ENCODE peak calls at places on chromosomes 6 and 20, in five cellular contexts. One of them, this sample, is unnamed.

GRCh38 chr6:81814365-81815109 is 62.1 kb upstream of the TENT5A start:
- DNase-seq in HFFc6: peak; percentile 3
- DNase-seq in astrocyte of the cerebellum: no peak
- DNase-seq in neural crest cell: no peak
- DNase-seq in dorsolateral prefrontal cortex: no peak
- DNase-seq in this sample: no peak

GRCh38 chr6:54860739-54861138 is 14.2 kb downstream of the FAM83B start:
- DNase-seq in HFFc6: no peak
- DNase-seq in astrocyte of the cerebellum: peak; percentile 67
- DNase-seq in neural crest cell: no peak
- DNase-seq in dorsolateral prefrontal cortex: no peak
- DNase-seq in this sample: peak; percentile 17

GRCh38 chr6:148524976-148525375 is 182.3 kb downstream of the SASH1 start:
- DNase-seq in HFFc6: peak; percentile 88
- DNase-seq in astrocyte of the cerebellum: no peak
- DNase-seq in neural crest cell: no peak
- DNase-seq in dorsolateral prefrontal cortex: no peak
- DNase-seq in this sample: no peak

GRCh38 chr6:33822575-33823395 is 19.0 kb upstream of the MLN start:
- DNase-seq in HFFc6: no peak
- DNase-seq in astrocyte of the cerebellum: no peak
- DNase-seq in neural crest cell: peak; percentile 31
- DNase-seq in dorsolateral prefrontal cortex: no peak
- DNase-seq in this sample: no peak

GRCh38 chr6:41719796-41720620 is 15.4 kb downstream of the TFEB start:
- DNase-seq in HFFc6: no peak
- DNase-seq in astrocyte of the cerebellum: no peak
- DNase-seq in neural crest cell: no peak
- DNase-seq in dorsolateral prefrontal cortex: no peak
- DNase-seq in this sample: no peak

GRCh38 chr20:56630086-56630493 is 984 bp downstream of the TFAP2C start:
- DNase-seq in HFFc6: peak; percentile 78
- DNase-seq in astrocyte of the cerebellum: peak; percentile 68
- DNase-seq in neural crest cell: peak; percentile 69
- DNase-seq in dorsolateral prefrontal cortex: no peak
- DNase-seq in this sample: no peak

GRCh38 chr6:128425855-128426254 is 94.5 kb downstream of the PTPRK start:
- DNase-seq in HFFc6: no peak
- DNase-seq in astrocyte of the cerebellum: no peak
- DNase-seq in neural crest cell: no peak
- DNase-seq in dorsolateral prefrontal cortex: no peak
- DNase-seq in this sample: no peak

GRCh38 chr6:20126789-20127653 is 85.2 kb downstream of the MBOAT1 start:
- DNase-seq in HFFc6: peak; percentile 24
- DNase-seq in astrocyte of the cerebellum: peak; percentile 13
- DNase-seq in neural crest cell: peak; percentile 76
- DNase-seq in dorsolateral prefrontal cortex: peak; percentile 33
- DNase-seq in this sample: peak; percentile 22

GRCh38 chr6:149895702-149896310 is 2.1 kb downstream of the RAET1E start:
- DNase-seq in HFFc6: peak; percentile 72
- DNase-seq in astrocyte of the cerebellum: peak; percentile 43
- DNase-seq in neural crest cell: no peak
- DNase-seq in dorsolateral prefrontal cortex: no peak
- DNase-seq in this sample: peak; percentile 65

GRCh38 chr6:41921712-41921998 is 356 bp downstream of the BYSL start:
- DNase-seq in HFFc6: no peak
- DNase-seq in astrocyte of the cerebellum: no peak
- DNase-seq in neural crest cell: no peak
- DNase-seq in dorsolateral prefrontal cortex: no peak
- DNase-seq in this sample: no peak

GRCh38 chr6:80477591-80478370 is 371.3 kb downstream of the BCKDHB start:
- DNase-seq in HFFc6: peak; percentile 24
- DNase-seq in astrocyte of the cerebellum: no peak
- DNase-seq in neural crest cell: no peak
- DNase-seq in dorsolateral prefrontal cortex: no peak
- DNase-seq in this sample: peak; percentile 56

GRCh38 chr20:50690979-50691584 is at the start of gene RIPOR3:
- DNase-seq in HFFc6: peak; percentile 7
- DNase-seq in astrocyte of the cerebellum: no peak
- DNase-seq in neural crest cell: peak; percentile 18
- DNase-seq in dorsolateral prefrontal cortex: no peak
- DNase-seq in this sample: no peak

GRCh38 chr20:3382836-3383235 is 24.6 kb downstream of the DNAAF9 start:
- DNase-seq in HFFc6: no peak
- DNase-seq in astrocyte of the cerebellum: no peak
- DNase-seq in neural crest cell: no peak
- DNase-seq in dorsolateral prefrontal cortex: no peak
- DNase-seq in this sample: no peak

GRCh38 chr20:49323622-49324238 is 45.9 kb upstream of the ZNFX1 start:
- DNase-seq in HFFc6: peak; percentile 63
- DNase-seq in astrocyte of the cerebellum: peak; percentile 64
- DNase-seq in neural crest cell: no peak
- DNase-seq in dorsolateral prefrontal cortex: no peak
- DNase-seq in this sample: peak; percentile 44

GRCh38 chr6:121823437-121823851 is 388.0 kb downstream of the GJA1 start:
- DNase-seq in HFFc6: peak; percentile 38
- DNase-seq in astrocyte of the cerebellum: peak; percentile 53
- DNase-seq in neural crest cell: no peak
- DNase-seq in dorsolateral prefrontal cortex: no peak
- DNase-seq in this sample: peak; percentile 52

GRCh38 chr20:36094497-36094896 is 60.0 kb upstream of the EPB41L1 start:
- DNase-seq in HFFc6: no peak
- DNase-seq in astrocyte of the cerebellum: no peak
- DNase-seq in neural crest cell: no peak
- DNase-seq in dorsolateral prefrontal cortex: no peak
- DNase-seq in this sample: no peak

GRCh38 chr6:70557998-70558397 is 8.7 kb upstream of the SDHAF4 start:
- DNase-seq in HFFc6: no peak
- DNase-seq in astrocyte of the cerebellum: no peak
- DNase-seq in neural crest cell: no peak
- DNase-seq in dorsolateral prefrontal cortex: no peak
- DNase-seq in this sample: no peak

GRCh38 chr6:81938014-81938761 is 185.7 kb upstream of the TENT5A start:
- DNase-seq in HFFc6: peak; percentile 88
- DNase-seq in astrocyte of the cerebellum: peak; percentile 86
- DNase-seq in neural crest cell: no peak
- DNase-seq in dorsolateral prefrontal cortex: no peak
- DNase-seq in this sample: peak; percentile 93

GRCh38 chr6:7550433-7550801 is 8.9 kb downstream of the DSP start:
- DNase-seq in HFFc6: no peak
- DNase-seq in astrocyte of the cerebellum: no peak
- DNase-seq in neural crest cell: no peak
- DNase-seq in dorsolateral prefrontal cortex: no peak
- DNase-seq in this sample: no peak

GRCh38 chr20:50198716-50199115 is 8.1 kb downstream of the CEBPB start:
- DNase-seq in HFFc6: no peak
- DNase-seq in astrocyte of the cerebellum: no peak
- DNase-seq in neural crest cell: no peak
- DNase-seq in dorsolateral prefrontal cortex: no peak
- DNase-seq in this sample: no peak

GRCh38 chr20:51666126-51666525 is 102.1 kb downstream of the ATP9A start:
- DNase-seq in HFFc6: no peak
- DNase-seq in astrocyte of the cerebellum: no peak
- DNase-seq in neural crest cell: no peak
- DNase-seq in dorsolateral prefrontal cortex: no peak
- DNase-seq in this sample: no peak

GRCh38 chr6:38404900-38405556 is 234.7 kb downstream of the BTBD9 start:
- DNase-seq in HFFc6: no peak
- DNase-seq in astrocyte of the cerebellum: no peak
- DNase-seq in neural crest cell: no peak
- DNase-seq in dorsolateral prefrontal cortex: no peak
- DNase-seq in this sample: no peak

GRCh38 chr6:106084106-106084963 is 1.8 kb upstream of the PRDM1 start:
- DNase-seq in HFFc6: peak; percentile 90
- DNase-seq in astrocyte of the cerebellum: peak; percentile 71
- DNase-seq in neural crest cell: no peak
- DNase-seq in dorsolateral prefrontal cortex: no peak
- DNase-seq in this sample: peak; percentile 77

GRCh38 chr6:87482382-87482781 is 9.6 kb downstream of the SLC35A1 start:
- DNase-seq in HFFc6: no peak
- DNase-seq in astrocyte of the cerebellum: no peak
- DNase-seq in neural crest cell: no peak
- DNase-seq in dorsolateral prefrontal cortex: no peak
- DNase-seq in this sample: no peak

GRCh38 chr6:165662671-165663282 is at the start of gene PDE10A:
- DNase-seq in HFFc6: no peak
- DNase-seq in astrocyte of the cerebellum: no peak
- DNase-seq in neural crest cell: peak; percentile 66
- DNase-seq in dorsolateral prefrontal cortex: no peak
- DNase-seq in this sample: no peak

GRCh38 chr6:41208439-41209106 is 7.6 kb upstream of the TREML2 start:
- DNase-seq in HFFc6: no peak
- DNase-seq in astrocyte of the cerebellum: no peak
- DNase-seq in neural crest cell: no peak
- DNase-seq in dorsolateral prefrontal cortex: no peak
- DNase-seq in this sample: no peak

GRCh38 chr6:20279608-20280287 is 67.5 kb upstream of the MBOAT1 start:
- DNase-seq in HFFc6: no peak
- DNase-seq in astrocyte of the cerebellum: no peak
- DNase-seq in neural crest cell: no peak
- DNase-seq in dorsolateral prefrontal cortex: no peak
- DNase-seq in this sample: no peak

GRCh38 chr6:131281471-131282270 is 146.4 kb downstream of the AKAP7 start:
- DNase-seq in HFFc6: no peak
- DNase-seq in astrocyte of the cerebellum: peak; percentile 20
- DNase-seq in neural crest cell: peak; percentile 19
- DNase-seq in dorsolateral prefrontal cortex: peak; percentile 69
- DNase-seq in this sample: no peak

GRCh38 chr20:49245921-49246740 is 26.9 kb downstream of the DDX27 start:
- DNase-seq in HFFc6: peak; percentile 63
- DNase-seq in astrocyte of the cerebellum: peak; percentile 35
- DNase-seq in neural crest cell: no peak
- DNase-seq in dorsolateral prefrontal cortex: peak; percentile 42
- DNase-seq in this sample: peak; percentile 26

GRCh38 chr6:30325150-30325872 is 1.4 kb upstream of the TRIM39 start:
- DNase-seq in HFFc6: peak; percentile 56
- DNase-seq in astrocyte of the cerebellum: no peak
- DNase-seq in neural crest cell: peak; percentile 13
- DNase-seq in dorsolateral prefrontal cortex: peak; percentile 43
- DNase-seq in this sample: no peak

GRCh38 chr20:53602661-53603060 is 9.0 kb upstream of the ZNF217 start:
- DNase-seq in HFFc6: no peak
- DNase-seq in astrocyte of the cerebellum: no peak
- DNase-seq in neural crest cell: no peak
- DNase-seq in dorsolateral prefrontal cortex: no peak
- DNase-seq in this sample: no peak

GRCh38 chr6:139644821-139645220 is 270.4 kb upstream of the CITED2 start:
- DNase-seq in HFFc6: no peak
- DNase-seq in astrocyte of the cerebellum: peak; percentile 39
- DNase-seq in neural crest cell: no peak
- DNase-seq in dorsolateral prefrontal cortex: no peak
- DNase-seq in this sample: peak; percentile 32

GRCh38 chr20:986733-987355 is 15.3 kb downstream of the RSPO4 start:
- DNase-seq in HFFc6: no peak
- DNase-seq in astrocyte of the cerebellum: no peak
- DNase-seq in neural crest cell: no peak
- DNase-seq in dorsolateral prefrontal cortex: no peak
- DNase-seq in this sample: no peak

GRCh38 chr6:109676724-109677123 is 14.3 kb downstream of the AK9 start:
- DNase-seq in HFFc6: no peak
- DNase-seq in astrocyte of the cerebellum: no peak
- DNase-seq in neural crest cell: no peak
- DNase-seq in dorsolateral prefrontal cortex: no peak
- DNase-seq in this sample: no peak
- TF ChIP-seq CTCF in HFFc6: no peak
- TF ChIP-seq CTCF in astrocyte of the cerebellum: no peak
- TF ChIP-seq CTCF in neural crest cell: no peak
- TF ChIP-seq CTCF in dorsolateral prefrontal cortex: no peak
- TF ChIP-seq CTCF in this sample: no peak

DNA sequence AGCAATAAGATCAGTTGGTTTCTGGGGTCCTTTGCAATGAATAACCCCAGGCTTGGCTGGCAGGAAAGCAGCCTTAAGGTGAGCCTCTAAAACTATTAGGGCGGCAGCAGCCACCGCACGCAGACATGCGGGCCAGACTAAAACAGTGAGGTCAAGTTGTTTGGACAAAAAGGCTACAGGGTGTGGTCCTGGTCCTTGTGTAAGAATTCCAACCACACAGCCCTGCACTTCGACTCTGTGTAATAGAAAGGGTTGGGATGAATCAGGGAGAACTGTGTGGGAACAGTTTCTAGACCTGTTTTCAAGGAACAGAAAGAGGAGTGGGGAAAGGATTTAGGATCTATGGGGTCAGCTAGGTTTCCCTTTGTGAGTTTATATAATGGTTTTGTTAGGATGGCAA is 237.6 kb downstream of the SMOC2 start:
- DNase-seq in HFFc6: no peak
- DNase-seq in astrocyte of the cerebellum: no peak
- DNase-seq in neural crest cell: no peak
- DNase-seq in dorsolateral prefrontal cortex: no peak
- DNase-seq in this sample: no peak
- TF ChIP-seq CTCF in HFFc6: no peak
- TF ChIP-seq CTCF in astrocyte of the cerebellum: no peak
- TF ChIP-seq CTCF in neural crest cell: no peak
- TF ChIP-seq CTCF in dorsolateral prefrontal cortex: no peak
- TF ChIP-seq CTCF in this sample: no peak

GRCh38 chr20:32509639-32510066 is 75.5 kb downstream of the NOL4L start:
- DNase-seq in HFFc6: peak; percentile 64
- DNase-seq in astrocyte of the cerebellum: no peak
- DNase-seq in neural crest cell: no peak
- DNase-seq in dorsolateral prefrontal cortex: no peak
- DNase-seq in this sample: no peak
- TF ChIP-seq CTCF in HFFc6: peak; percentile 61
- TF ChIP-seq CTCF in astrocyte of the cerebellum: peak; percentile 26
- TF ChIP-seq CTCF in neural crest cell: peak; percentile 30
- TF ChIP-seq CTCF in dorsolateral prefrontal cortex: peak; percentile 15
- TF ChIP-seq CTCF in this sample: peak; percentile 33

DNA sequence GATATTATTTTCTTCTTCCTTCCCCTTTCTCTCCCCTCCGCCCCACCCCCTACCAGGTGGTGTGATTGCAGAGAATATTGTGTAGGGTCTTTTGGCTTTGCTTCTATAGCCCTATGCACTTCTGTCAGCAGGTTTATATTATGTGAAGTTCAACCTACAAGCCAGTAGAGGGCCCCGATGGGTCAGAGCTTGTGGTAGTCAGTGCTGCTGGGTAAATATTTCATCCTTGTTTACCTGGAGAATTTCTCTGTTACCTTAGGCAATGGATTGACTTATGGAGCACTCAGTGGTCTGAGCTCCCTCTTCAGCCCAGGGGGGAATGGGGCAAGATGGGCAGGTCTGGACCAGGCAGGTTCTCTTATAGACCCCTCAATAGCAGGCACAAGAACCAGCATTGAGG is 720.9 kb downstream of the GRIK2 start:
- DNase-seq in HFFc6: no peak
- DNase-seq in astrocyte of the cerebellum: no peak
- DNase-seq in neural crest cell: no peak
- DNase-seq in dorsolateral prefrontal cortex: no peak
- DNase-seq in this sample: no peak
- TF ChIP-seq CTCF in HFFc6: peak; percentile 53
- TF ChIP-seq CTCF in astrocyte of the cerebellum: no peak
- TF ChIP-seq CTCF in neural crest cell: peak; percentile 43
- TF ChIP-seq CTCF in dorsolateral prefrontal cortex: no peak
- TF ChIP-seq CTCF in this sample: peak; percentile 22

GRCh38 chr6:36605560-36606391 is 11.6 kb downstream of the SRSF3 start:
- DNase-seq in HFFc6: no peak
- DNase-seq in astrocyte of the cerebellum: no peak
- DNase-seq in neural crest cell: no peak
- DNase-seq in dorsolateral prefrontal cortex: no peak
- DNase-seq in this sample: no peak
- TF ChIP-seq CTCF in HFFc6: peak; percentile 33
- TF ChIP-seq CTCF in astrocyte of the cerebellum: no peak
- TF ChIP-seq CTCF in neural crest cell: peak; percentile 40
- TF ChIP-seq CTCF in dorsolateral prefrontal cortex: peak; percentile 8
- TF ChIP-seq CTCF in this sample: no peak

GRCh38 chr20:23224806-23225205 is 125.8 kb upstream of the NXT1 start:
- DNase-seq in HFFc6: no peak
- DNase-seq in astrocyte of the cerebellum: no peak
- DNase-seq in neural crest cell: no peak
- DNase-seq in dorsolateral prefrontal cortex: no peak
- DNase-seq in this sample: no peak
- TF ChIP-seq CTCF in HFFc6: no peak
- TF ChIP-seq CTCF in astrocyte of the cerebellum: no peak
- TF ChIP-seq CTCF in neural crest cell: no peak
- TF ChIP-seq CTCF in dorsolateral prefrontal cortex: no peak
- TF ChIP-seq CTCF in this sample: no peak

This sample was measured in HFF-Myc.